ENCODE peak calls at places on chromosomes 3 and 15, in ten cellular contexts. E is NCI-H226, R is cardiac fibroblast, W is fibroblast of villous mesenchyme, U is left colon, I is endothelial cell, O is activated T-cell treated with anti-CD3 and anti-CD28 coated beads for 24 hours, A is right cardiac atrium, Z is fibroblast of mammary gland, K is pons. F is an unnamed sample.
A peak's percentile ranks its signal among the peaks of the same experiment; 100 is the strongest.

GRCh38 chr3:10524270-10524669 is 18.9 kb upstream of the ATP2B2 start:
- DNase-seq in K (no peak), I (no peak), U (no peak), R (no peak), O (no peak), E (no peak), Z (no peak), A (no peak), W (no peak), F (no peak)

GRCh38 chr3:42632146-42632545 is 21.4 kb upstream of the ZBTB47 start:
- DNase-seq in E (peak; percentile 39), W (peak; percentile 31), K (no peak), O (no peak), Z (peak; percentile 57), I (no peak), R (peak; percentile 42), U (no peak), A (no peak), F (no peak)

GRCh38 chr3:61872077-61872706 is 310.8 kb downstream of the PTPRG start:
- DNase-seq in R (peak; percentile 50), Z (peak; percentile 70), K (no peak), W (no peak), E (no peak), I (no peak), A (no peak), O (no peak), U (no peak), F (no peak)

GRCh38 chr3:165638066-165638465 is 199.2 kb downstream of the BCHE start:
- DNase-seq in R (peak; percentile 24), A (no peak), Z (no peak), E (peak; percentile 47), O (no peak), U (no peak), K (no peak), I (no peak), W (peak; percentile 4), F (no peak)

GRCh38 chr15:40871749-40872617 is 2.1 kb downstream of the RHOV start:
- DNase-seq in Z (no peak), W (no peak), R (no peak), I (no peak), K (no peak), O (no peak), A (no peak), U (peak; percentile 83), E (no peak), F (peak; percentile 84)

GRCh38 chr3:37574177-37574958 is 287.3 kb upstream of the CTDSPL start:
- DNase-seq in O (no peak), I (no peak), U (no peak), E (no peak), W (no peak), R (no peak), A (no peak), Z (no peak), K (no peak), F (no peak)

GRCh38 chr3:121431717-121432517 is 113.9 kb downstream of the POLQ start:
- DNase-seq in I (no peak), A (no peak), Z (peak; percentile 64), R (peak; percentile 62), U (peak; percentile 24), E (no peak), W (peak; percentile 82), O (peak; percentile 27), K (peak; percentile 14), F (no peak)

GRCh38 chr15:47812436-47813109 is 95.3 kb downstream of the SEMA6D start:
- DNase-seq in K (no peak), R (peak; percentile 78), Z (peak; percentile 4), A (no peak), E (peak; percentile 98), W (peak; percentile 42), I (no peak), O (no peak), U (no peak), F (no peak)

GRCh38 chr3:17074559-17074958 is 189.8 kb downstream of the PLCL2 start:
- DNase-seq in Z (no peak), E (no peak), O (no peak), W (no peak), I (no peak), U (no peak), A (no peak), K (no peak), R (no peak), F (no peak)

F was measured in ureter.